ENCODE peak calls at places on chromosomes 6 and 20, in six cellular contexts. J is mammary epithelial cell, V is cardiac muscle cell, W is mesenchymal stem cell, N is GM23248, B is PC-3. P is an unnamed sample.

GRCh38 chr20:22814475-22815205 is 220.5 kb upstream of the SSTR4 start:
- DNase-seq in J (no peak), V (no peak), W (peak; percentile 33), N (no peak), B (no peak), P (no peak)

GRCh38 chr6:47206626-47207025 is 103.1 kb downstream of the TNFRSF21 start:
- DNase-seq in J (no peak), V (no peak), W (peak; percentile 76), N (no peak), B (no peak), P (peak; percentile 54)

GRCh38 chr6:137415127-137415833 is 78.9 kb downstream of the OLIG3 start:
- DNase-seq in J (peak; percentile 49), V (peak; percentile 66), W (peak; percentile 77), N (peak; percentile 87), B (peak; percentile 77), P (peak; percentile 76)

GRCh38 chr20:8303651-8304050 is 171.6 kb downstream of the PLCB1 start:
- DNase-seq in J (no peak), V (no peak), W (no peak), N (no peak), B (no peak), P (no peak)

GRCh38 chr6:154822947-154823558 is 89.8 kb downstream of the SCAF8 start:
- DNase-seq in J (no peak), V (peak; percentile 32), W (no peak), N (no peak), B (no peak), P (no peak)

GRCh38 chr6:112218563-112218962 is 35.8 kb downstream of the LAMA4 start:
- DNase-seq in J (no peak), V (peak; percentile 19), W (no peak), N (peak; percentile 71), B (no peak), P (no peak)

GRCh38 chr6:108589244-108589730 is 28.6 kb downstream of the FOXO3 start:
- DNase-seq in J (peak; percentile 95), V (peak; percentile 71), W (peak; percentile 88), N (peak; percentile 68), B (peak; percentile 47), P (peak; percentile 68)

GRCh38 chr20:42051935-42052334 is 433.8 kb upstream of the CHD6 start:
- DNase-seq in J (no peak), V (no peak), W (no peak), N (no peak), B (no peak), P (no peak)

GRCh38 chr6:30787954-30788353 is 43.6 kb upstream of the IER3 start:
- DNase-seq in J (no peak), V (no peak), W (peak; percentile 86), N (no peak), B (peak; percentile 43), P (no peak)

GRCh38 chr20:33653900-33654596 is 8.1 kb upstream of the C20orf144 start:
- DNase-seq in J (peak; percentile 34), V (no peak), W (no peak), N (no peak), B (peak; percentile 62), P (no peak)

GRCh38 chr6:135162678-135163439 is 18.2 kb upstream of the MYB start:
- DNase-seq in J (no peak), V (peak; percentile 29), W (peak; percentile 24), N (peak; percentile 31), B (peak; percentile 55), P (no peak)

GRCh38 chr20:62667530-62668440 is 25.5 kb downstream of the SLCO4A1 start:
- DNase-seq in J (no peak), V (no peak), W (no peak), N (no peak), B (no peak), P (no peak)

GRCh38 chr6:24355422-24355821 is 2.4 kb downstream of the DCDC2 start:
- DNase-seq in J (no peak), V (no peak), W (no peak), N (no peak), B (no peak), P (no peak)

GRCh38 chr20:49928411-49929141 is 7.6 kb upstream of the RNF114 start:
- DNase-seq in J (peak; percentile 79), V (peak; percentile 88), W (peak; percentile 89), N (peak; percentile 89), B (peak; percentile 97), P (peak; percentile 88)

GRCh38 chr20:4164246-4164645 is 148.9 kb upstream of the RNF24 start:
- DNase-seq in J (no peak), V (no peak), W (no peak), N (no peak), B (no peak), P (no peak)

GRCh38 chr6:56593801-56594318 is 48.8 kb downstream of the DST start:
- DNase-seq in J (no peak), V (no peak), W (no peak), N (peak; percentile 54), B (no peak), P (no peak)

GRCh38 chr6:14272111-14273085 is 154.8 kb downstream of the CD83 start:
- DNase-seq in J (peak; percentile 98), V (no peak), W (no peak), N (peak; percentile 52), B (peak; percentile 91), P (peak; percentile 66)

GRCh38 chr6:122770835-122771601 is 8.5 kb upstream of the FABP7 start:
- DNase-seq in J (no peak), V (peak; percentile 15), W (no peak), N (no peak), B (peak; percentile 40), P (no peak)

GRCh38 chr20:34479627-34480026 is 36.6 kb upstream of the DYNLRB1 start:
- DNase-seq in J (no peak), V (no peak), W (no peak), N (no peak), B (no peak), P (no peak)

GRCh38 chr6:100283288-100283687 is 181.4 kb downstream of the SIM1 start:
- DNase-seq in J (peak; percentile 37), V (no peak), W (peak; percentile 51), N (peak; percentile 78), B (peak; percentile 84), P (peak; percentile 82)

GRCh38 chr6:51462896-51463679 is 624.3 kb downstream of the PKHD1 start:
- DNase-seq in J (no peak), V (no peak), W (no peak), N (no peak), B (no peak), P (no peak)

GRCh38 chr6:71419954-71420692 is 131.5 kb downstream of the OGFRL1 start:
- DNase-seq in J (no peak), V (peak; percentile 79), W (peak; percentile 65), N (peak; percentile 65), B (peak; percentile 37), P (no peak)
- H3K4me3 ChIP-seq in J (peak overlapping the region; percentile 99), V (peak overlapping the region; percentile 80), W (peak overlapping the region; percentile 92), N (peak overlapping the region; percentile 81), B (peak overlapping the region; percentile 91), P (peak overlapping the region; percentile 90)

GRCh38 chr6:20417819-20418218 is 16.1 kb downstream of the E2F3 start:
- DNase-seq in J (no peak), V (no peak), W (no peak), N (no peak), B (no peak), P (no peak)

GRCh38 chr6:20416063-20416454 is 14.4 kb downstream of the E2F3 start:
- DNase-seq in J (no peak), V (no peak), W (no peak), N (no peak), B (no peak), P (no peak)

GRCh38 chr6:20415304-20416062 is 13.8 kb downstream of the E2F3 start:
- DNase-seq in J (no peak), V (no peak), W (no peak), N (no peak), B (no peak), P (no peak)

GRCh38 chr6:20414711-20415110 is 13.0 kb downstream of the E2F3 start:
- DNase-seq in J (no peak), V (no peak), W (no peak), N (no peak), B (no peak), P (no peak)

DNA sequence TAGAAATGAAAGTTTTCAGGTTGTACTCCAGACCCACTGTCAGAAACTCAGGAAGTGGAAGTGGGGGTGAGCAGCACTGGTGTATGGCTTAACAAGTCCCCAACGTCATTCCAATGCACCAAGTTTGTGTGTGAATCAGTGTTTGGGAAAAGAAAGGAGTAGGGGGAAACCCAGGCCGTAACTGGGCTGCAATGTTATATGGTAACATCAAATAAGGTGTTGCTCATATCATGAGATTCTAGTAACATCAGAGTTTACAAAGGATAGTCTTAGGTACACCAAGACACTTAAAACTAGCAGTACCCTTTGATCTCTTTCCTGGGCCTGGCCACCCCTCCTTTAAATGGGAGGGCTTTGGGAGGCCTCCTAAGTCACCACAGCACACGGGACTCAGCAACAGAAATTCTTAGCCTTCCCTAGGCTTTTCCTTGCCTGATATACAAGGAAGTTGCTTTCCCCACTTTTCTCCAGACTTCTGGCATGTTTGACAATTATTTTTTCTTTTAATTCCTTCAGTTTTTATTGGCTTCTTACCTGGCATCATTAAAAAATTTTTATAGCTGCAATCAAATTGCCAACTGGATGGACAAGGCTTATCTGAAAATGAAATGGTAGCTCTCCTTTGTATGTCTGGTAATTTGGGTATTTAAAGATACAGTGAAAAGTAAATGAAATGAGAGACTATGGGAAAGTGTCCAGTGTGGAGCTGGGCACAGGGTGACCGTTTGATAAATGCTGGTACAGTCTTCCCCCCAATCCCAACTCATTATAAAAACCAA is 15.1 kb downstream of the E2F3 start:
- DNase-seq in J (no peak), V (no peak), W (peak; percentile 53), N (no peak), B (no peak), P (peak; percentile 4)
- H3K27ac ChIP-seq in J (no peak overlapping the region), V (peak overlapping the region; percentile 61), W (no peak overlapping the region), N (no peak overlapping the region), B (no peak overlapping the region), P (no peak overlapping the region)

DNA sequence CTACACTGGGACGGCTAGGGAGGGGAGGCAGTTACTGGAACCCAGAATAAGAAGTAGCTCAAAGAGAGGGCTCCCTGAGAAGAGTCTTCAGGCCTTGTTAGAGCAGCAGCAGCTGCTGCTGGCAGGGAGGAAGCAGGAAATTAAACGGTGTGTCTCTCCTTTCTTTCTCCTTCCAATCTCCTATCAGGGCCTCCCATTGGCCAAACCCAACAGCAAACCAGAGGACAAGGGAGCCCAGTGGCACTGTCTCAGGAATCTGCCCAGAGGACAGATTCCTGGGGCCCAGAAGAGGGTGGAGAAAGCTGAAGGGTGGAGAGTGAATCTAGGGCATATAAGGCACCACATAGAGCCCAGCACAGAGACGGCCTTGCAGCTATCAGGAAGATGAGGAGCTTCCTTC is 10.2 kb downstream of the BTN3A1 start:
- DNase-seq in J (no peak), V (no peak), W (no peak), N (no peak), B (no peak), P (no peak)
- H3K36me3 ChIP-seq in J (no peaks in the 10 kb centered on the region), V (no peaks in the 10 kb centered on the region), W (peaks cover 16% of the 10 kb centered on the region), N (no peaks in the 10 kb centered on the region), B (no peaks in the 10 kb centered on the region), P (peaks cover 8% of the 10 kb centered on the region)

DNA sequence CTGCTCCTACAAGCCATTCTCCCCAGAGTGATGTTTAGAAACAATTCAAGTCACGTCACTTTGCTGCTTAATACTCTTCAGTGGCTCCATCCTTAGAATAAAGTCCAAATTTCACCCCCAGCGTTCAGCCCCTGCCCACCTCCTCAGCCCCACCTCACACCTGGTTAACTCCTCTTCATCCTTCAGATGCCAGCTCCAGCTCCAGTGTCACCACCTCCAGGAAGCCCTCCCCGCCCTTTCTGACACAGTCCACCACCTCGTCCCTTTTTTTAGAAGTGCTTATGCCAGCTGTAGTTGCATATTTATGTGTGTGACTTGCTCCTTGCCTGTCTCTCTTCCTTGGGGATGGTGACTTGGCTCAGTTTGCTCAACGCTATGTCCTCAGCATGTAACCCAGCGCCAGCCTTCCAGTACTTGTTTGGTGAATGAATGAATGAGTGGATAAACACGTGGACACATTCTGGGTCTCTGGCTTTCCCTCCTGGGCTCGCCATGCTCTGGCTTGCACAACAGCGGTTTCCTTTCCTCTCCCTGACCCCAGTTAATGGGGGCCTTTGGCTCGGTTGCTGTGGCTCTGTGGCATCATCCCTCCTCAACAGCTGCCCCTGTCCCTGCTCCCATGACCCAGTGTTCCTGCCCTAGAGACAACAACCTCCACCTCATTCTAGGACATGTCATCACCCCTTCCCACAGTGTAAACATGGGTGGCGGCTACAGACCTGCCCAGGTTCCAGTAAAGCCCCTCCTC is 3.7 kb upstream of the IP6K3 start:
- DNase-seq in J (no peak), V (no peak), W (peak; percentile 56), N (peak; percentile 31), B (no peak), P (no peak)
- H3K4me3 ChIP-seq in J (no peak overlapping the region), V (no peak overlapping the region), W (no peak overlapping the region), N (no peak overlapping the region), B (no peak overlapping the region), P (no peak overlapping the region)

P was measured in brain microvascular endothelial cell.